ENCODE peak calls at places on chromosomes 6 and 20, in ten cellular contexts. One of them, this sample, is unnamed.

GRCh38 chr6:41416165-41416837 is 80.9 kb downstream of the NCR2 start:
- ATAC-seq in activated CD8-positive, alpha-beta memory T cell treated with anti-CD3 and anti-CD28 coated beads, Interleukin-2, amount 10 ng/mL, durations not matched to agents 7 days and 5 days: no peak
- ATAC-seq in CD4-positive, alpha-beta T cell: no peak
- ATAC-seq in upper lobe of right lung: no peak
- ATAC-seq in Right ventricle myocardium inferior: no peak
- ATAC-seq in activated naive CD8-positive, alpha-beta T cell treated with anti-CD3 and anti-CD28 coated beads, Interleukin-2, amount 10 ng/mL, durations not matched to agents 7 days and 5 days: no peak
- ATAC-seq in omental fat pad: no peak
- ATAC-seq in left cardiac atrium: no peak
- ATAC-seq in heart left ventricle: no peak
- ATAC-seq in CD8-positive, alpha-beta T cell: no peak
- ATAC-seq in this sample: no peak

GRCh38 chr6:24990944-24991747 is 55.4 kb upstream of the RIPOR2 start:
- ATAC-seq in activated CD8-positive, alpha-beta memory T cell treated with anti-CD3 and anti-CD28 coated beads, Interleukin-2, amount 10 ng/mL, durations not matched to agents 7 days and 5 days: peak; percentile 31
- ATAC-seq in CD4-positive, alpha-beta T cell: peak; percentile 70
- ATAC-seq in upper lobe of right lung: no peak
- ATAC-seq in Right ventricle myocardium inferior: no peak
- ATAC-seq in activated naive CD8-positive, alpha-beta T cell treated with anti-CD3 and anti-CD28 coated beads, Interleukin-2, amount 10 ng/mL, durations not matched to agents 7 days and 5 days: no peak
- ATAC-seq in omental fat pad: no peak
- ATAC-seq in left cardiac atrium: no peak
- ATAC-seq in heart left ventricle: no peak
- ATAC-seq in CD8-positive, alpha-beta T cell: peak; percentile 55
- ATAC-seq in this sample: no peak

GRCh38 chr20:309841-310644 is 12.7 kb downstream of the ZCCHC3 start:
- ATAC-seq in activated CD8-positive, alpha-beta memory T cell treated with anti-CD3 and anti-CD28 coated beads, Interleukin-2, amount 10 ng/mL, durations not matched to agents 7 days and 5 days: peak; percentile 100
- ATAC-seq in CD4-positive, alpha-beta T cell: peak; percentile 99
- ATAC-seq in upper lobe of right lung: peak; percentile 99
- ATAC-seq in Right ventricle myocardium inferior: peak; percentile 100
- ATAC-seq in activated naive CD8-positive, alpha-beta T cell treated with anti-CD3 and anti-CD28 coated beads, Interleukin-2, amount 10 ng/mL, durations not matched to agents 7 days and 5 days: peak; percentile 100
- ATAC-seq in omental fat pad: peak; percentile 99
- ATAC-seq in left cardiac atrium: peak; percentile 100
- ATAC-seq in heart left ventricle: peak; percentile 100
- ATAC-seq in CD8-positive, alpha-beta T cell: peak; percentile 100
- ATAC-seq in this sample: peak; percentile 100

GRCh38 chr20:11001767-11002540 is 328.2 kb upstream of the JAG1 start:
- ATAC-seq in activated CD8-positive, alpha-beta memory T cell treated with anti-CD3 and anti-CD28 coated beads, Interleukin-2, amount 10 ng/mL, durations not matched to agents 7 days and 5 days: no peak
- ATAC-seq in CD4-positive, alpha-beta T cell: no peak
- ATAC-seq in upper lobe of right lung: peak; percentile 36
- ATAC-seq in Right ventricle myocardium inferior: peak; percentile 50
- ATAC-seq in activated naive CD8-positive, alpha-beta T cell treated with anti-CD3 and anti-CD28 coated beads, Interleukin-2, amount 10 ng/mL, durations not matched to agents 7 days and 5 days: no peak
- ATAC-seq in omental fat pad: no peak
- ATAC-seq in left cardiac atrium: no peak
- ATAC-seq in heart left ventricle: no peak
- ATAC-seq in CD8-positive, alpha-beta T cell: no peak
- ATAC-seq in this sample: no peak

GRCh38 chr6:170176621-170177382 is 114.1 kb downstream of the DLL1 start:
- ATAC-seq in activated CD8-positive, alpha-beta memory T cell treated with anti-CD3 and anti-CD28 coated beads, Interleukin-2, amount 10 ng/mL, durations not matched to agents 7 days and 5 days: peak; percentile 11
- ATAC-seq in CD4-positive, alpha-beta T cell: no peak
- ATAC-seq in upper lobe of right lung: no peak
- ATAC-seq in Right ventricle myocardium inferior: no peak
- ATAC-seq in activated naive CD8-positive, alpha-beta T cell treated with anti-CD3 and anti-CD28 coated beads, Interleukin-2, amount 10 ng/mL, durations not matched to agents 7 days and 5 days: peak; percentile 13
- ATAC-seq in omental fat pad: no peak
- ATAC-seq in left cardiac atrium: no peak
- ATAC-seq in heart left ventricle: no peak
- ATAC-seq in CD8-positive, alpha-beta T cell: no peak
- ATAC-seq in this sample: no peak

GRCh38 chr20:12721636-12722035 is 287.1 kb upstream of the SPTLC3 start:
- ATAC-seq in activated CD8-positive, alpha-beta memory T cell treated with anti-CD3 and anti-CD28 coated beads, Interleukin-2, amount 10 ng/mL, durations not matched to agents 7 days and 5 days: no peak
- ATAC-seq in CD4-positive, alpha-beta T cell: no peak
- ATAC-seq in upper lobe of right lung: no peak
- ATAC-seq in Right ventricle myocardium inferior: no peak
- ATAC-seq in activated naive CD8-positive, alpha-beta T cell treated with anti-CD3 and anti-CD28 coated beads, Interleukin-2, amount 10 ng/mL, durations not matched to agents 7 days and 5 days: no peak
- ATAC-seq in omental fat pad: no peak
- ATAC-seq in left cardiac atrium: no peak
- ATAC-seq in heart left ventricle: no peak
- ATAC-seq in CD8-positive, alpha-beta T cell: no peak
- ATAC-seq in this sample: no peak

GRCh38 chr6:3390698-3391097 is 66.2 kb downstream of the SLC22A23 start:
- ATAC-seq in activated CD8-positive, alpha-beta memory T cell treated with anti-CD3 and anti-CD28 coated beads, Interleukin-2, amount 10 ng/mL, durations not matched to agents 7 days and 5 days: no peak
- ATAC-seq in CD4-positive, alpha-beta T cell: no peak
- ATAC-seq in upper lobe of right lung: no peak
- ATAC-seq in Right ventricle myocardium inferior: peak; percentile 51
- ATAC-seq in activated naive CD8-positive, alpha-beta T cell treated with anti-CD3 and anti-CD28 coated beads, Interleukin-2, amount 10 ng/mL, durations not matched to agents 7 days and 5 days: no peak
- ATAC-seq in omental fat pad: peak; percentile 42
- ATAC-seq in left cardiac atrium: peak; percentile 18
- ATAC-seq in heart left ventricle: peak; percentile 69
- ATAC-seq in CD8-positive, alpha-beta T cell: no peak
- ATAC-seq in this sample: peak; percentile 60

GRCh38 chr6:168060521-168060931 is 18.5 kb downstream of the FRMD1 start:
- ATAC-seq in activated CD8-positive, alpha-beta memory T cell treated with anti-CD3 and anti-CD28 coated beads, Interleukin-2, amount 10 ng/mL, durations not matched to agents 7 days and 5 days: no peak
- ATAC-seq in CD4-positive, alpha-beta T cell: no peak
- ATAC-seq in upper lobe of right lung: peak; percentile 38
- ATAC-seq in Right ventricle myocardium inferior: peak; percentile 75
- ATAC-seq in activated naive CD8-positive, alpha-beta T cell treated with anti-CD3 and anti-CD28 coated beads, Interleukin-2, amount 10 ng/mL, durations not matched to agents 7 days and 5 days: no peak
- ATAC-seq in omental fat pad: no peak
- ATAC-seq in left cardiac atrium: peak; percentile 70
- ATAC-seq in heart left ventricle: peak; percentile 88
- ATAC-seq in CD8-positive, alpha-beta T cell: no peak
- ATAC-seq in this sample: peak; percentile 42

GRCh38 chr20:58450259-58450658 is 61.2 kb downstream of the VAPB start:
- ATAC-seq in activated CD8-positive, alpha-beta memory T cell treated with anti-CD3 and anti-CD28 coated beads, Interleukin-2, amount 10 ng/mL, durations not matched to agents 7 days and 5 days: no peak
- ATAC-seq in CD4-positive, alpha-beta T cell: no peak
- ATAC-seq in upper lobe of right lung: no peak
- ATAC-seq in Right ventricle myocardium inferior: no peak
- ATAC-seq in activated naive CD8-positive, alpha-beta T cell treated with anti-CD3 and anti-CD28 coated beads, Interleukin-2, amount 10 ng/mL, durations not matched to agents 7 days and 5 days: no peak
- ATAC-seq in omental fat pad: no peak
- ATAC-seq in left cardiac atrium: no peak
- ATAC-seq in heart left ventricle: no peak
- ATAC-seq in CD8-positive, alpha-beta T cell: no peak
- ATAC-seq in this sample: no peak

GRCh38 chr6:136236491-136237293 is 13.4 kb downstream of the MTFR2 start:
- ATAC-seq in activated CD8-positive, alpha-beta memory T cell treated with anti-CD3 and anti-CD28 coated beads, Interleukin-2, amount 10 ng/mL, durations not matched to agents 7 days and 5 days: no peak
- ATAC-seq in CD4-positive, alpha-beta T cell: no peak
- ATAC-seq in upper lobe of right lung: peak; percentile 93
- ATAC-seq in Right ventricle myocardium inferior: peak; percentile 65
- ATAC-seq in activated naive CD8-positive, alpha-beta T cell treated with anti-CD3 and anti-CD28 coated beads, Interleukin-2, amount 10 ng/mL, durations not matched to agents 7 days and 5 days: no peak
- ATAC-seq in omental fat pad: no peak
- ATAC-seq in left cardiac atrium: no peak
- ATAC-seq in heart left ventricle: no peak
- ATAC-seq in CD8-positive, alpha-beta T cell: no peak
- ATAC-seq in this sample: no peak

GRCh38 chr6:91626935-91627334 is 1040.1 kb upstream of the MAP3K7 start:
- ATAC-seq in activated CD8-positive, alpha-beta memory T cell treated with anti-CD3 and anti-CD28 coated beads, Interleukin-2, amount 10 ng/mL, durations not matched to agents 7 days and 5 days: no peak
- ATAC-seq in CD4-positive, alpha-beta T cell: no peak
- ATAC-seq in upper lobe of right lung: no peak
- ATAC-seq in Right ventricle myocardium inferior: no peak
- ATAC-seq in activated naive CD8-positive, alpha-beta T cell treated with anti-CD3 and anti-CD28 coated beads, Interleukin-2, amount 10 ng/mL, durations not matched to agents 7 days and 5 days: no peak
- ATAC-seq in omental fat pad: no peak
- ATAC-seq in left cardiac atrium: no peak
- ATAC-seq in heart left ventricle: no peak
- ATAC-seq in CD8-positive, alpha-beta T cell: no peak
- ATAC-seq in this sample: no peak

GRCh38 chr6:44004625-44005506 is 122.4 kb downstream of the MRPL14 start:
- ATAC-seq in activated CD8-positive, alpha-beta memory T cell treated with anti-CD3 and anti-CD28 coated beads, Interleukin-2, amount 10 ng/mL, durations not matched to agents 7 days and 5 days: no peak
- ATAC-seq in CD4-positive, alpha-beta T cell: no peak
- ATAC-seq in upper lobe of right lung: no peak
- ATAC-seq in Right ventricle myocardium inferior: peak; percentile 42
- ATAC-seq in activated naive CD8-positive, alpha-beta T cell treated with anti-CD3 and anti-CD28 coated beads, Interleukin-2, amount 10 ng/mL, durations not matched to agents 7 days and 5 days: no peak
- ATAC-seq in omental fat pad: no peak
- ATAC-seq in left cardiac atrium: peak; percentile 32
- ATAC-seq in heart left ventricle: peak; percentile 81
- ATAC-seq in CD8-positive, alpha-beta T cell: no peak
- ATAC-seq in this sample: no peak

GRCh38 chr20:44247676-44248419 is 740 bp downstream of the GDAP1L1 start:
- ATAC-seq in activated CD8-positive, alpha-beta memory T cell treated with anti-CD3 and anti-CD28 coated beads, Interleukin-2, amount 10 ng/mL, durations not matched to agents 7 days and 5 days: no peak
- ATAC-seq in CD4-positive, alpha-beta T cell: no peak
- ATAC-seq in upper lobe of right lung: peak; percentile 55
- ATAC-seq in Right ventricle myocardium inferior: peak; percentile 70
- ATAC-seq in activated naive CD8-positive, alpha-beta T cell treated with anti-CD3 and anti-CD28 coated beads, Interleukin-2, amount 10 ng/mL, durations not matched to agents 7 days and 5 days: no peak
- ATAC-seq in omental fat pad: no peak
- ATAC-seq in left cardiac atrium: peak; percentile 75
- ATAC-seq in heart left ventricle: peak; percentile 81
- ATAC-seq in CD8-positive, alpha-beta T cell: peak; percentile 51
- ATAC-seq in this sample: no peak

GRCh38 chr6:166671434-166672061 is 44.5 kb upstream of the RPS6KA2 start:
- ATAC-seq in activated CD8-positive, alpha-beta memory T cell treated with anti-CD3 and anti-CD28 coated beads, Interleukin-2, amount 10 ng/mL, durations not matched to agents 7 days and 5 days: no peak
- ATAC-seq in CD4-positive, alpha-beta T cell: no peak
- ATAC-seq in upper lobe of right lung: no peak
- ATAC-seq in Right ventricle myocardium inferior: no peak
- ATAC-seq in activated naive CD8-positive, alpha-beta T cell treated with anti-CD3 and anti-CD28 coated beads, Interleukin-2, amount 10 ng/mL, durations not matched to agents 7 days and 5 days: no peak
- ATAC-seq in omental fat pad: peak; percentile 80
- ATAC-seq in left cardiac atrium: peak; percentile 53
- ATAC-seq in heart left ventricle: no peak
- ATAC-seq in CD8-positive, alpha-beta T cell: no peak
- ATAC-seq in this sample: no peak

GRCh38 chr20:33981964-33982363 is 11.7 kb upstream of the RALY start:
- ATAC-seq in activated CD8-positive, alpha-beta memory T cell treated with anti-CD3 and anti-CD28 coated beads, Interleukin-2, amount 10 ng/mL, durations not matched to agents 7 days and 5 days: no peak
- ATAC-seq in CD4-positive, alpha-beta T cell: no peak
- ATAC-seq in upper lobe of right lung: no peak
- ATAC-seq in Right ventricle myocardium inferior: no peak
- ATAC-seq in activated naive CD8-positive, alpha-beta T cell treated with anti-CD3 and anti-CD28 coated beads, Interleukin-2, amount 10 ng/mL, durations not matched to agents 7 days and 5 days: no peak
- ATAC-seq in omental fat pad: no peak
- ATAC-seq in left cardiac atrium: no peak
- ATAC-seq in heart left ventricle: no peak
- ATAC-seq in CD8-positive, alpha-beta T cell: no peak
- ATAC-seq in this sample: no peak

GRCh38 chr6:6166064-6166463 is 154.4 kb downstream of the F13A1 start:
- ATAC-seq in activated CD8-positive, alpha-beta memory T cell treated with anti-CD3 and anti-CD28 coated beads, Interleukin-2, amount 10 ng/mL, durations not matched to agents 7 days and 5 days: no peak
- ATAC-seq in CD4-positive, alpha-beta T cell: no peak
- ATAC-seq in upper lobe of right lung: no peak
- ATAC-seq in Right ventricle myocardium inferior: no peak
- ATAC-seq in activated naive CD8-positive, alpha-beta T cell treated with anti-CD3 and anti-CD28 coated beads, Interleukin-2, amount 10 ng/mL, durations not matched to agents 7 days and 5 days: no peak
- ATAC-seq in omental fat pad: no peak
- ATAC-seq in left cardiac atrium: no peak
- ATAC-seq in heart left ventricle: no peak
- ATAC-seq in CD8-positive, alpha-beta T cell: no peak
- ATAC-seq in this sample: no peak

GRCh38 chr6:122025104-122025503 is 374.3 kb upstream of the HSF2 start:
- ATAC-seq in activated CD8-positive, alpha-beta memory T cell treated with anti-CD3 and anti-CD28 coated beads, Interleukin-2, amount 10 ng/mL, durations not matched to agents 7 days and 5 days: no peak
- ATAC-seq in CD4-positive, alpha-beta T cell: no peak
- ATAC-seq in upper lobe of right lung: no peak
- ATAC-seq in Right ventricle myocardium inferior: no peak
- ATAC-seq in activated naive CD8-positive, alpha-beta T cell treated with anti-CD3 and anti-CD28 coated beads, Interleukin-2, amount 10 ng/mL, durations not matched to agents 7 days and 5 days: no peak
- ATAC-seq in omental fat pad: no peak
- ATAC-seq in left cardiac atrium: no peak
- ATAC-seq in heart left ventricle: no peak
- ATAC-seq in CD8-positive, alpha-beta T cell: no peak
- ATAC-seq in this sample: no peak

GRCh38 chr6:2185056-2185455 is 60.3 kb downstream of the GMDS start:
- ATAC-seq in activated CD8-positive, alpha-beta memory T cell treated with anti-CD3 and anti-CD28 coated beads, Interleukin-2, amount 10 ng/mL, durations not matched to agents 7 days and 5 days: no peak
- ATAC-seq in CD4-positive, alpha-beta T cell: no peak
- ATAC-seq in upper lobe of right lung: no peak
- ATAC-seq in Right ventricle myocardium inferior: no peak
- ATAC-seq in activated naive CD8-positive, alpha-beta T cell treated with anti-CD3 and anti-CD28 coated beads, Interleukin-2, amount 10 ng/mL, durations not matched to agents 7 days and 5 days: no peak
- ATAC-seq in omental fat pad: no peak
- ATAC-seq in left cardiac atrium: no peak
- ATAC-seq in heart left ventricle: no peak
- ATAC-seq in CD8-positive, alpha-beta T cell: no peak
- ATAC-seq in this sample: no peak

GRCh38 chr6:139533573-139534471 is 159.4 kb upstream of the CITED2 start:
- ATAC-seq in activated CD8-positive, alpha-beta memory T cell treated with anti-CD3 and anti-CD28 coated beads, Interleukin-2, amount 10 ng/mL, durations not matched to agents 7 days and 5 days: peak; percentile 13
- ATAC-seq in CD4-positive, alpha-beta T cell: no peak
- ATAC-seq in upper lobe of right lung: peak; percentile 81
- ATAC-seq in Right ventricle myocardium inferior: peak; percentile 57
- ATAC-seq in activated naive CD8-positive, alpha-beta T cell treated with anti-CD3 and anti-CD28 coated beads, Interleukin-2, amount 10 ng/mL, durations not matched to agents 7 days and 5 days: no peak
- ATAC-seq in omental fat pad: peak; percentile 85
- ATAC-seq in left cardiac atrium: peak; percentile 63
- ATAC-seq in heart left ventricle: peak; percentile 64
- ATAC-seq in CD8-positive, alpha-beta T cell: no peak
- ATAC-seq in this sample: peak; percentile 75

GRCh38 chr6:71394001-71394432 is 105.4 kb downstream of the OGFRL1 start:
- ATAC-seq in activated CD8-positive, alpha-beta memory T cell treated with anti-CD3 and anti-CD28 coated beads, Interleukin-2, amount 10 ng/mL, durations not matched to agents 7 days and 5 days: no peak
- ATAC-seq in CD4-positive, alpha-beta T cell: no peak
- ATAC-seq in upper lobe of right lung: peak; percentile 45
- ATAC-seq in Right ventricle myocardium inferior: peak; percentile 69
- ATAC-seq in activated naive CD8-positive, alpha-beta T cell treated with anti-CD3 and anti-CD28 coated beads, Interleukin-2, amount 10 ng/mL, durations not matched to agents 7 days and 5 days: no peak
- ATAC-seq in omental fat pad: peak; percentile 63
- ATAC-seq in left cardiac atrium: peak; percentile 45
- ATAC-seq in heart left ventricle: peak; percentile 44
- ATAC-seq in CD8-positive, alpha-beta T cell: no peak
- ATAC-seq in this sample: peak; percentile 38

GRCh38 chr20:53434662-53435061 is 159.0 kb downstream of the ZNF217 start:
- ATAC-seq in activated CD8-positive, alpha-beta memory T cell treated with anti-CD3 and anti-CD28 coated beads, Interleukin-2, amount 10 ng/mL, durations not matched to agents 7 days and 5 days: no peak
- ATAC-seq in CD4-positive, alpha-beta T cell: no peak
- ATAC-seq in upper lobe of right lung: no peak
- ATAC-seq in Right ventricle myocardium inferior: peak; percentile 62
- ATAC-seq in activated naive CD8-positive, alpha-beta T cell treated with anti-CD3 and anti-CD28 coated beads, Interleukin-2, amount 10 ng/mL, durations not matched to agents 7 days and 5 days: no peak
- ATAC-seq in omental fat pad: no peak
- ATAC-seq in left cardiac atrium: peak; percentile 59
- ATAC-seq in heart left ventricle: no peak
- ATAC-seq in CD8-positive, alpha-beta T cell: no peak
- ATAC-seq in this sample: no peak

GRCh38 chr6:161832622-161833021 is 558.8 kb upstream of the AGPAT4 start:
- ATAC-seq in activated CD8-positive, alpha-beta memory T cell treated with anti-CD3 and anti-CD28 coated beads, Interleukin-2, amount 10 ng/mL, durations not matched to agents 7 days and 5 days: no peak
- ATAC-seq in CD4-positive, alpha-beta T cell: no peak
- ATAC-seq in upper lobe of right lung: peak; percentile 18
- ATAC-seq in Right ventricle myocardium inferior: no peak
- ATAC-seq in activated naive CD8-positive, alpha-beta T cell treated with anti-CD3 and anti-CD28 coated beads, Interleukin-2, amount 10 ng/mL, durations not matched to agents 7 days and 5 days: no peak
- ATAC-seq in omental fat pad: no peak
- ATAC-seq in left cardiac atrium: no peak
- ATAC-seq in heart left ventricle: no peak
- ATAC-seq in CD8-positive, alpha-beta T cell: no peak
- ATAC-seq in this sample: no peak

GRCh38 chr20:35404614-35405259 is 7.0 kb downstream of the UQCC1 start:
- ATAC-seq in activated CD8-positive, alpha-beta memory T cell treated with anti-CD3 and anti-CD28 coated beads, Interleukin-2, amount 10 ng/mL, durations not matched to agents 7 days and 5 days: peak; percentile 97
- ATAC-seq in CD4-positive, alpha-beta T cell: peak; percentile 44
- ATAC-seq in upper lobe of right lung: no peak
- ATAC-seq in Right ventricle myocardium inferior: no peak
- ATAC-seq in activated naive CD8-positive, alpha-beta T cell treated with anti-CD3 and anti-CD28 coated beads, Interleukin-2, amount 10 ng/mL, durations not matched to agents 7 days and 5 days: peak; percentile 99
- ATAC-seq in omental fat pad: no peak
- ATAC-seq in left cardiac atrium: no peak
- ATAC-seq in heart left ventricle: no peak
- ATAC-seq in CD8-positive, alpha-beta T cell: peak; percentile 36
- ATAC-seq in this sample: no peak

GRCh38 chr6:38349795-38350194 is 289.9 kb downstream of the BTBD9 start:
- ATAC-seq in activated CD8-positive, alpha-beta memory T cell treated with anti-CD3 and anti-CD28 coated beads, Interleukin-2, amount 10 ng/mL, durations not matched to agents 7 days and 5 days: no peak
- ATAC-seq in CD4-positive, alpha-beta T cell: no peak
- ATAC-seq in upper lobe of right lung: no peak
- ATAC-seq in Right ventricle myocardium inferior: peak; percentile 34
- ATAC-seq in activated naive CD8-positive, alpha-beta T cell treated with anti-CD3 and anti-CD28 coated beads, Interleukin-2, amount 10 ng/mL, durations not matched to agents 7 days and 5 days: no peak
- ATAC-seq in omental fat pad: no peak
- ATAC-seq in left cardiac atrium: no peak
- ATAC-seq in heart left ventricle: peak; percentile 39
- ATAC-seq in CD8-positive, alpha-beta T cell: no peak
- ATAC-seq in this sample: peak; percentile 79

GRCh38 chr6:40845588-40845987 is 193.4 kb downstream of the UNC5CL start:
- ATAC-seq in activated CD8-positive, alpha-beta memory T cell treated with anti-CD3 and anti-CD28 coated beads, Interleukin-2, amount 10 ng/mL, durations not matched to agents 7 days and 5 days: no peak
- ATAC-seq in CD4-positive, alpha-beta T cell: no peak
- ATAC-seq in upper lobe of right lung: peak; percentile 65
- ATAC-seq in Right ventricle myocardium inferior: no peak
- ATAC-seq in activated naive CD8-positive, alpha-beta T cell treated with anti-CD3 and anti-CD28 coated beads, Interleukin-2, amount 10 ng/mL, durations not matched to agents 7 days and 5 days: no peak
- ATAC-seq in omental fat pad: no peak
- ATAC-seq in left cardiac atrium: no peak
- ATAC-seq in heart left ventricle: peak; percentile 50
- ATAC-seq in CD8-positive, alpha-beta T cell: no peak
- ATAC-seq in this sample: no peak

GRCh38 chr6:117548797-117549301 is 53.5 kb downstream of the GOPC start:
- ATAC-seq in activated CD8-positive, alpha-beta memory T cell treated with anti-CD3 and anti-CD28 coated beads, Interleukin-2, amount 10 ng/mL, durations not matched to agents 7 days and 5 days: peak; percentile 58
- ATAC-seq in CD4-positive, alpha-beta T cell: peak; percentile 69
- ATAC-seq in upper lobe of right lung: peak; percentile 4
- ATAC-seq in Right ventricle myocardium inferior: no peak
- ATAC-seq in activated naive CD8-positive, alpha-beta T cell treated with anti-CD3 and anti-CD28 coated beads, Interleukin-2, amount 10 ng/mL, durations not matched to agents 7 days and 5 days: peak; percentile 55
- ATAC-seq in omental fat pad: no peak
- ATAC-seq in left cardiac atrium: no peak
- ATAC-seq in heart left ventricle: no peak
- ATAC-seq in CD8-positive, alpha-beta T cell: peak; percentile 64
- ATAC-seq in this sample: no peak

GRCh38 chr6:132354517-132355167 is 46.6 kb downstream of the MOXD1 start:
- ATAC-seq in activated CD8-positive, alpha-beta memory T cell treated with anti-CD3 and anti-CD28 coated beads, Interleukin-2, amount 10 ng/mL, durations not matched to agents 7 days and 5 days: no peak
- ATAC-seq in CD4-positive, alpha-beta T cell: no peak
- ATAC-seq in upper lobe of right lung: peak; percentile 60
- ATAC-seq in Right ventricle myocardium inferior: no peak
- ATAC-seq in activated naive CD8-positive, alpha-beta T cell treated with anti-CD3 and anti-CD28 coated beads, Interleukin-2, amount 10 ng/mL, durations not matched to agents 7 days and 5 days: peak; percentile 66
- ATAC-seq in omental fat pad: no peak
- ATAC-seq in left cardiac atrium: no peak
- ATAC-seq in heart left ventricle: no peak
- ATAC-seq in CD8-positive, alpha-beta T cell: peak; percentile 20
- ATAC-seq in this sample: no peak

This sample was measured in gastroesophageal sphincter.